ENCODE peak calls at places on chromosome 9, in five cellular contexts. One of them, this sample, is unnamed.

GRCh38 chr9:124624735-124624992 is 117.5 kb upstream of the NR5A1 start:
- DNase-seq in erythroblast: no peak
- DNase-seq in stimulated activated CD8-positive, alpha-beta memory T cell treated with anti-CD3 and anti-CD28 coated beads, Interleukin-15, amount 100 ng/mL, for 48 hours: no peak
- DNase-seq in substantia nigra: no peak
- DNase-seq in nephron progenitor cell: no peak
- DNase-seq in this sample: no peak

GRCh38 chr9:121678501-121679022 is 27.1 kb downstream of the DAB2IP start:
- DNase-seq in erythroblast: no peak
- DNase-seq in substantia nigra: no peak
- DNase-seq in stimulated activated CD8-positive, alpha-beta memory T cell treated with anti-CD3 and anti-CD28 coated beads, Interleukin-15, amount 100 ng/mL, for 48 hours: no peak
- DNase-seq in nephron progenitor cell: no peak
- DNase-seq in this sample: no peak

GRCh38 chr9:110954822-110955291 is 83.4 kb downstream of the LPAR1 start:
- DNase-seq in nephron progenitor cell: no peak
- DNase-seq in substantia nigra: no peak
- DNase-seq in erythroblast: no peak
- DNase-seq in stimulated activated CD8-positive, alpha-beta memory T cell treated with anti-CD3 and anti-CD28 coated beads, Interleukin-15, amount 100 ng/mL, for 48 hours: no peak
- DNase-seq in this sample: no peak

GRCh38 chr9:71636143-71636839 is 132.0 kb downstream of the CEMIP2 start:
- DNase-seq in stimulated activated CD8-positive, alpha-beta memory T cell treated with anti-CD3 and anti-CD28 coated beads, Interleukin-15, amount 100 ng/mL, for 48 hours: no peak
- DNase-seq in substantia nigra: no peak
- DNase-seq in erythroblast: no peak
- DNase-seq in nephron progenitor cell: no peak
- DNase-seq in this sample: no peak

GRCh38 chr9:129141066-129142041 is 30.1 kb downstream of the PTPA start:
- DNase-seq in stimulated activated CD8-positive, alpha-beta memory T cell treated with anti-CD3 and anti-CD28 coated beads, Interleukin-15, amount 100 ng/mL, for 48 hours: no peak
- DNase-seq in erythroblast: peak; percentile 31
- DNase-seq in substantia nigra: peak; percentile 17
- DNase-seq in nephron progenitor cell: no peak
- DNase-seq in this sample: peak; percentile 33

GRCh38 chr9:4994166-4994890 is 9.3 kb downstream of the JAK2 start:
- DNase-seq in erythroblast: no peak
- DNase-seq in nephron progenitor cell: no peak
- DNase-seq in stimulated activated CD8-positive, alpha-beta memory T cell treated with anti-CD3 and anti-CD28 coated beads, Interleukin-15, amount 100 ng/mL, for 48 hours: no peak
- DNase-seq in substantia nigra: no peak
- DNase-seq in this sample: no peak

GRCh38 chr9:99690573-99690972 is 131.1 kb upstream of the NR4A3 start:
- DNase-seq in substantia nigra: no peak
- DNase-seq in nephron progenitor cell: no peak
- DNase-seq in erythroblast: no peak
- DNase-seq in stimulated activated CD8-positive, alpha-beta memory T cell treated with anti-CD3 and anti-CD28 coated beads, Interleukin-15, amount 100 ng/mL, for 48 hours: no peak
- DNase-seq in this sample: no peak

GRCh38 chr9:18396102-18396728 is 77.7 kb upstream of the ADAMTSL1 start:
- DNase-seq in stimulated activated CD8-positive, alpha-beta memory T cell treated with anti-CD3 and anti-CD28 coated beads, Interleukin-15, amount 100 ng/mL, for 48 hours: no peak
- DNase-seq in erythroblast: no peak
- DNase-seq in substantia nigra: no peak
- DNase-seq in nephron progenitor cell: no peak
- DNase-seq in this sample: no peak

GRCh38 chr9:90322296-90322695 is 320.3 kb downstream of the DIRAS2 start:
- DNase-seq in erythroblast: no peak
- DNase-seq in nephron progenitor cell: no peak
- DNase-seq in stimulated activated CD8-positive, alpha-beta memory T cell treated with anti-CD3 and anti-CD28 coated beads, Interleukin-15, amount 100 ng/mL, for 48 hours: no peak
- DNase-seq in substantia nigra: no peak
- DNase-seq in this sample: no peak

GRCh38 chr9:113368960-113369582 is 7.7 kb downstream of the HDHD3 start:
- DNase-seq in nephron progenitor cell: no peak
- DNase-seq in substantia nigra: no peak
- DNase-seq in stimulated activated CD8-positive, alpha-beta memory T cell treated with anti-CD3 and anti-CD28 coated beads, Interleukin-15, amount 100 ng/mL, for 48 hours: no peak
- DNase-seq in erythroblast: peak; percentile 91
- DNase-seq in this sample: no peak

GRCh38 chr9:130770679-130771442 is 64.2 kb upstream of the ABL1 start:
- DNase-seq in nephron progenitor cell: no peak
- DNase-seq in stimulated activated CD8-positive, alpha-beta memory T cell treated with anti-CD3 and anti-CD28 coated beads, Interleukin-15, amount 100 ng/mL, for 48 hours: no peak
- DNase-seq in erythroblast: peak; percentile 67
- DNase-seq in substantia nigra: no peak
- DNase-seq in this sample: no peak

GRCh38 chr9:84701801-84702200 is 32.3 kb downstream of the NTRK2 start:
- DNase-seq in substantia nigra: no peak
- DNase-seq in stimulated activated CD8-positive, alpha-beta memory T cell treated with anti-CD3 and anti-CD28 coated beads, Interleukin-15, amount 100 ng/mL, for 48 hours: no peak
- DNase-seq in erythroblast: no peak
- DNase-seq in nephron progenitor cell: no peak
- DNase-seq in this sample: no peak

GRCh38 chr9:128420060-128420650 is 502 bp upstream of the CERCAM start:
- DNase-seq in substantia nigra: peak; percentile 41
- DNase-seq in nephron progenitor cell: peak; percentile 83
- DNase-seq in erythroblast: peak; percentile 60
- DNase-seq in stimulated activated CD8-positive, alpha-beta memory T cell treated with anti-CD3 and anti-CD28 coated beads, Interleukin-15, amount 100 ng/mL, for 48 hours: peak; percentile 63
- DNase-seq in this sample: peak; percentile 71

GRCh38 chr9:72349240-72349639 is 15.8 kb downstream of the ZFAND5 start:
- DNase-seq in nephron progenitor cell: no peak
- DNase-seq in erythroblast: no peak
- DNase-seq in substantia nigra: no peak
- DNase-seq in stimulated activated CD8-positive, alpha-beta memory T cell treated with anti-CD3 and anti-CD28 coated beads, Interleukin-15, amount 100 ng/mL, for 48 hours: no peak
- DNase-seq in this sample: no peak

GRCh38 chr9:19471737-19472648 is 63.2 kb downstream of the ACER2 start:
- DNase-seq in nephron progenitor cell: peak; percentile 77
- DNase-seq in substantia nigra: peak; percentile 30
- DNase-seq in stimulated activated CD8-positive, alpha-beta memory T cell treated with anti-CD3 and anti-CD28 coated beads, Interleukin-15, amount 100 ng/mL, for 48 hours: peak; percentile 48
- DNase-seq in erythroblast: peak; percentile 50
- DNase-seq in this sample: peak; percentile 50

GRCh38 chr9:11928871-11929321 is 764.3 kb upstream of the TYRP1 start:
- DNase-seq in nephron progenitor cell: no peak
- DNase-seq in substantia nigra: no peak
- DNase-seq in stimulated activated CD8-positive, alpha-beta memory T cell treated with anti-CD3 and anti-CD28 coated beads, Interleukin-15, amount 100 ng/mL, for 48 hours: no peak
- DNase-seq in erythroblast: no peak
- DNase-seq in this sample: no peak

GRCh38 chr9:137982132-137982666 is 104.6 kb downstream of the CACNA1B start:
- DNase-seq in stimulated activated CD8-positive, alpha-beta memory T cell treated with anti-CD3 and anti-CD28 coated beads, Interleukin-15, amount 100 ng/mL, for 48 hours: no peak
- DNase-seq in nephron progenitor cell: no peak
- DNase-seq in substantia nigra: no peak
- DNase-seq in erythroblast: no peak
- DNase-seq in this sample: no peak

GRCh38 chr9:110842976-110843375 is 174.4 kb downstream of the MUSK start:
- DNase-seq in nephron progenitor cell: no peak
- DNase-seq in substantia nigra: no peak
- DNase-seq in stimulated activated CD8-positive, alpha-beta memory T cell treated with anti-CD3 and anti-CD28 coated beads, Interleukin-15, amount 100 ng/mL, for 48 hours: no peak
- DNase-seq in erythroblast: no peak
- DNase-seq in this sample: no peak

GRCh38 chr9:71886015-71886414 is 25.0 kb downstream of the ABHD17B start:
- DNase-seq in substantia nigra: no peak
- DNase-seq in erythroblast: no peak
- DNase-seq in nephron progenitor cell: no peak
- DNase-seq in stimulated activated CD8-positive, alpha-beta memory T cell treated with anti-CD3 and anti-CD28 coated beads, Interleukin-15, amount 100 ng/mL, for 48 hours: no peak
- DNase-seq in this sample: no peak

GRCh38 chr9:86909388-86909787 is 37.9 kb downstream of the GAS1 start:
- DNase-seq in stimulated activated CD8-positive, alpha-beta memory T cell treated with anti-CD3 and anti-CD28 coated beads, Interleukin-15, amount 100 ng/mL, for 48 hours: no peak
- DNase-seq in substantia nigra: no peak
- DNase-seq in erythroblast: no peak
- DNase-seq in nephron progenitor cell: no peak
- DNase-seq in this sample: no peak